ENCODE peak calls at places on chromosomes 13 and 19, in four cellular contexts. I is H9, X is IMR-90, E is H1. Y is an unnamed sample.

GRCh38 chr19:53621885-53622710 is 9.7 kb upstream of the DPRX start:
- DNase-seq in E (no peak), I (no peak), X (no peak), Y (peak; percentile 82)

GRCh38 chr19:46369817-46370216 is 22.9 kb downstream of the PPP5C start:
- DNase-seq in E (no peak), X (peak; percentile 38), I (no peak), Y (no peak)

GRCh38 chr13:25249001-25249543 is 38.2 kb downstream of the MTMR6 start:
- DNase-seq in I (no peak), X (peak; percentile 43), E (no peak), Y (peak; percentile 61)

GRCh38 chr13:92074658-92075057 is 676.2 kb downstream of the GPC5 start:
- DNase-seq in E (no peak), I (peak; percentile 35), X (no peak), Y (peak; percentile 58)

GRCh38 chr19:15300533-15301194 is 31.7 kb downstream of the BRD4 start:
- DNase-seq in E (no peak), I (no peak), X (peak; percentile 88), Y (peak; percentile 79)

GRCh38 chr19:40503300-40503699 is 36.5 kb downstream of the SPTBN4 start:
- DNase-seq in I (peak; percentile 41), X (no peak), E (no peak), Y (peak; percentile 47)

GRCh38 chr13:52615817-52616216 is 26.4 kb upstream of the HNRNPA1L2 start:
- DNase-seq in I (no peak), X (no peak), E (no peak), Y (no peak)

GRCh38 chr13:44259045-44260042 is 114.3 kb upstream of the SERP2 start:
- DNase-seq in X (peak; percentile 66), E (no peak), I (no peak), Y (no peak)

GRCh38 chr13:45545686-45546409 is 69.7 kb downstream of the ERICH6B start:
- DNase-seq in X (no peak), I (no peak), E (no peak), Y (no peak)

GRCh38 chr13:80299046-80299445 is 41.9 kb downstream of the SPRY2 start:
- DNase-seq in E (no peak), I (no peak), X (no peak), Y (no peak)

GRCh38 chr19:46659151-46660007 is 1.6 kb downstream of the DACT3 start:
- DNase-seq in E (no peak), I (peak; percentile 66), X (no peak), Y (peak; percentile 73)

GRCh38 chr13:93522486-93522885 is 295.9 kb downstream of the GPC6 start:
- DNase-seq in X (peak; percentile 74), I (no peak), E (no peak), Y (peak; percentile 86)

GRCh38 chr19:8333771-8334457 is 9.1 kb downstream of the KANK3 start:
- DNase-seq in X (no peak), I (peak; percentile 66), E (no peak), Y (no peak)

GRCh38 chr19:33684550-33685303 is 63.0 kb downstream of the CHST8 start:
- DNase-seq in I (peak; percentile 49), X (no peak), E (no peak), Y (peak; percentile 21)

GRCh38 chr19:19134687-19135158 is 3.6 kb downstream of the TMEM161A start:
- DNase-seq in I (peak; percentile 86), E (peak; percentile 44), X (no peak), Y (peak; percentile 84)

GRCh38 chr13:30216111-30216510 is 91.2 kb downstream of the KATNAL1 start:
- DNase-seq in X (no peak), E (no peak), I (no peak), Y (peak; percentile 47)

GRCh38 chr19:46081928-46082727 is 41.3 kb upstream of the IGFL4 start:
- DNase-seq in E (no peak), I (peak; percentile 39), X (peak; percentile 67), Y (peak; percentile 68)

GRCh38 chr13:27631156-27631555 is 9.5 kb downstream of the POLR1D start:
- DNase-seq in X (no peak), E (no peak), I (no peak), Y (no peak)

GRCh38 chr13:50348402-50348801 is 333.2 kb downstream of the KCNRG start:
- DNase-seq in X (no peak), E (no peak), I (no peak), Y (no peak)

GRCh38 chr19:54554896-54555295 is 18.7 kb upstream of the LILRA2 start:
- DNase-seq in I (no peak), X (no peak), E (no peak), Y (no peak)

GRCh38 chr19:5017235-5017634 is 48.3 kb downstream of the KDM4B start:
- DNase-seq in E (no peak), X (no peak), I (no peak), Y (no peak)

GRCh38 chr19:31118926-31119325 is 230.3 kb downstream of the TSHZ3 start:
- DNase-seq in I (no peak), E (no peak), X (no peak), Y (no peak)

GRCh38 chr19:44111910-44112463 is 1.2 kb upstream of the ZNF225 start:
- DNase-seq in X (peak; percentile 92), I (peak; percentile 94), E (peak; percentile 88), Y (peak; percentile 98)
- H4K8ac ChIP-seq in X (peak overlapping the region; percentile 65), I (no peak overlapping the region), E (no peak overlapping the region), Y (peak overlapping the region; percentile 13)

DNA sequence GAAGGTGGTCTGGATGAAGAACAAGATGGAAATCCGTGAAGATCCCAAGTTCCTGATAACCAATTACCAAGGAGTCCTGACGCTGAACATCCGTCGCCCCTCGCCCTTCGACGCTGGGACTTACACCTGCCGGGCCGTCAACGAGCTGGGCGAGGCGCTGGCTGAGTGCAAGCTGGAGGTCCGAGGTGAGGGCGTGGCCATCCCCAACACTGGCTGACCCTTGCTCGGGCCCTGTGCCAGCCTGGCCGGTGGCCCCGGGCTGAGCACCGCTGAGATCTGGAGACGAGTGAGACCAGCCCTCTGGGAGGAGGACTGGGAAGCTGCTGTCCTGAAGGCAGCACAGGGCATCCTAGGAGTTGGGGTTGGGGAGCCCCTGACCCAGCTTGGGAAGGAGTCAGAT is 12.0 kb upstream of the EMC10 start:
- DNase-seq in E (no peak), X (no peak), I (no peak), Y (no peak)
- H3K56ac ChIP-seq in E (no peak overlapping the region), X (no peak overlapping the region), I (no peak overlapping the region), Y (no peak overlapping the region)

GRCh38 chr13:23723463-23723862 is 153.3 kb downstream of the TNFRSF19 start:
- DNase-seq in I (no peak), X (peak; percentile 78), E (no peak), Y (no peak)

GRCh38 chr13:23718916-23719470 is 148.8 kb downstream of the TNFRSF19 start:
- DNase-seq in I (no peak), E (no peak), X (peak; percentile 55), Y (no peak)

GRCh38 chr13:23724196-23724970 is 154.2 kb downstream of the TNFRSF19 start:
- DNase-seq in E (no peak), X (peak; percentile 71), I (no peak), Y (peak; percentile 27)

GRCh38 chr13:23725922-23726321 is 155.7 kb downstream of the TNFRSF19 start:
- DNase-seq in E (no peak), X (no peak), I (no peak), Y (no peak)

GRCh38 chr13:23722726-23723453 is 152.7 kb downstream of the TNFRSF19 start:
- DNase-seq in I (no peak), E (no peak), X (no peak), Y (no peak)
- H3K4me1 ChIP-seq in I (no peaks in the 10 kb centered on the region), E (no peaks in the 10 kb centered on the region), X (peaks cover 24% of the 10 kb centered on the region), Y (no peaks in the 10 kb centered on the region)

GRCh38 chr19:2089727-2090053 is 6.4 kb downstream of the MOB3A start:
- DNase-seq in E (no peak), I (no peak), X (no peak), Y (no peak)
- H4K8ac ChIP-seq in E (no peak overlapping the region), I (no peak overlapping the region), X (no peak overlapping the region), Y (no peak overlapping the region)

GRCh38 chr13:32476892-32477291 is 49.0 kb upstream of the N4BP2L1 start:
- DNase-seq in X (no peak), I (no peak), E (no peak), Y (no peak)
- H3K56ac ChIP-seq in X (no peak overlapping the region), I (no peak overlapping the region), E (no peak overlapping the region), Y (no peak overlapping the region)

DNA sequence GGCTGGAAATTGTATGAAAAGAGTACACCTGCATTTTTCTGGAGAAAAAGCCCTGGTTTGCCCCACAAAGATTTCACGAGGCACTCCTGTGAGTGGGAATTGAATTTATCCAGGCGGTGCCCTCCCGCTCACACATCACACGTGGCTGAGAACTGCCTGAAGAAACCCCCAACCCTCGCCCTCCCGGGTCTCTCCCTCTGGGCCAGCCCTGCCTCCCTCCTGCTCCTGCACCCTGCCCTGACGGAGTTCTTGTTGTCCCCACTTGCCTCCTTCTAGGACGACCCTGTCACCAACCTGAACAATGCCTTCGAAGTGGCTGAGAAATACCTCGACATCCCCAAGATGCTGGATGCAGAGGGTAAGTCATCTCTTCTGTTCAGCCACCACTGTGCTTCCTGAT is 35.2 kb downstream of the CAPN12 start:
- DNase-seq in E (no peak), I (no peak), X (no peak), Y (no peak)
- H3K4me1 ChIP-seq in E (no peaks in the 10 kb centered on the region), I (no peaks in the 10 kb centered on the region), X (peaks cover 45% of the 10 kb centered on the region), Y (no peaks in the 10 kb centered on the region)

DNA sequence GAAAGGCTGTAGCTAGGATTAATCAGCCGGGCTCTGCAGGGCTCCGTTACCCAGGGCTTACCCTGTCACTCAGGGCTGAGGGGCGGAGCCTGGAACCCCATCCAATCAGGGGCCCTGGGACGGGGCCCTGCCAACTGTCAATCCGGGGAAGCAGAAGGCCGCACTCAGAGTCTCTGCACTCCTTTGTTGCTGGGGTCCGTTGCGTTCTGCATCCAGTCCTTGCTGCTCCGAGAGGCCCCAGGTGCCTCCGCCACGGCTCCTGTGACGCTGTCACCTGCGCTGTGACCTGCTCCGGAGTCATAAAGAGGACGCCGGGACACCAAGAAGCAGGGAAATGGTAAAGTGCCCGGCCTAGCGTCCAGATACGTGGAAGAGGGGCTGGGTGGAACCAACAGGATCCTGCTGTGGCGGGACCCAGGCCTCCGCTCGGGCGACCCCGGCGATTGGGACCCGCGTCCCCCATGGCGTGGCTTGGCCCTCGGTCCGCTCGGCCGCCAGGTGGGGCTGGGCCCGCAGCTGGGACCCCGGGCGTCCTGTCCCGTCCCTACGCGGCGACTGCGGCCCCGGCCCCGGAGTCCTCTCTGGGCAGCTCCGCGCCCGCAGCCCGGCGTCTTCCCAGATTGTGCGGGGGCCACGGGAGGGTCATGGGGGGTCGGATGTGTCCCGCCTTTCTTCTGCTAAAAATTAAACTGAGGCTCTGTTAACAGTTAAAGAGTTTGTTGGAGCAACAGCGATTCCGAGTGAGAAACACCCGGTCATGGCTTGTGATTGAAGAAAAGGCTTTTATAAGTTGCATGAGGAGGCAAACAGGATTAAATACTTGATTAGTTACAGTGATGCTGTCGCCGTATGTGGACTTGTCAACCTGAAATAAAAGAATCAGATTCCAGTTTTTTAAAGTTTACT is at the start of gene ZNF491:
- DNase-seq in I (peak; percentile 95), X (peak; percentile 87), E (peak; percentile 75), Y (peak; percentile 96)
- H4K8ac ChIP-seq in I (no peak within 1 kb of the TSS), X (peak within 1 kb of the TSS; percentile 73), E (no peak within 1 kb of the TSS), Y (no peak within 1 kb of the TSS)

DNA sequence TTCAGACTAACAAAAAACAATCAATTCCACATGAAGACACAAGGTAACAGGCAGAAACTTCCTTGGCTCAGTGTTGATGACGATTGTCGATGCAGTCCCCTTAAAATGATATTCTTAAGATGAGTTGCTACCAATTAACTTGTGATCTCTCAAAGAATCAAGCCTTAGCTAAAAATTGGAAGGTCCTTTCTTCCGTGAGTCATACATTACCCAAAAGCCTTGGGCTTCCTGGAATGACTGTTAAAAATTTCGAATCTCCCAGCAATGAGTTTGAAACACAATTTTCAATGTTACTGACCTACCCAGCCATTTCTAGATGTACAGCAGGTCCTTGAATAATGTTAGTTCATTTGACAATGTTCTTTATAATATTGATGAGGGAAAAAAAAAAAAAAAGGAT is 28.0 kb upstream of the RB1 start:
- DNase-seq in I (no peak), E (no peak), X (no peak), Y (no peak)
- H3K56ac ChIP-seq in I (no peak overlapping the region), E (no peak overlapping the region), X (no peak overlapping the region), Y (no peak overlapping the region)

Y was measured in mesendoderm.